ENCODE peak calls at places on chromosomes 11 and 22, in four cellular contexts. One of them, this sample, is unnamed.

GRCh38 chr22:50188356-50188755 is 2.6 kb downstream of the TRABD start:
- DNase-seq in spleen: peak
- DNase-seq in astrocyte of the cerebellum: no peak
- DNase-seq in Calu3: no peak
- DNase-seq in this sample: no peak

GRCh38 chr11:100914415-100914814 is 215.2 kb downstream of the PGR start:
- DNase-seq in astrocyte of the cerebellum: no peak
- DNase-seq in Calu3: no peak
- DNase-seq in spleen: no peak
- DNase-seq in this sample: no peak

GRCh38 chr11:107799245-107799859 is 59.2 kb downstream of the SLC35F2 start:
- DNase-seq in Calu3: peak
- DNase-seq in spleen: peak
- DNase-seq in astrocyte of the cerebellum: peak
- DNase-seq in this sample: peak

GRCh38 chr22:36925388-36926290 is 12.2 kb downstream of the CSF2RB start:
- DNase-seq in astrocyte of the cerebellum: no peak
- DNase-seq in spleen: peak
- DNase-seq in Calu3: no peak
- DNase-seq in this sample: peak

GRCh38 chr22:45381348-45381747 is 32.1 kb downstream of the SMC1B start:
- DNase-seq in astrocyte of the cerebellum: no peak
- DNase-seq in spleen: no peak
- DNase-seq in Calu3: no peak
- DNase-seq in this sample: no peak

GRCh38 chr11:123590296-123590912 is 64.0 kb downstream of the SCN3B start:
- DNase-seq in astrocyte of the cerebellum: no peak
- DNase-seq in Calu3: peak
- DNase-seq in spleen: no peak
- DNase-seq in this sample: peak

GRCh38 chr11:77154381-77155081 is 26.5 kb downstream of the MYO7A start:
- DNase-seq in Calu3: no peak
- DNase-seq in astrocyte of the cerebellum: no peak
- DNase-seq in spleen: no peak
- DNase-seq in this sample: no peak

GRCh38 chr11:127875076-127875475 is 712.3 kb downstream of the ETS1 start:
- DNase-seq in astrocyte of the cerebellum: no peak
- DNase-seq in spleen: no peak
- DNase-seq in Calu3: no peak
- DNase-seq in this sample: no peak

GRCh38 chr11:47918882-47919495 is 61.4 kb upstream of the PTPRJ start:
- DNase-seq in spleen: peak
- DNase-seq in Calu3: no peak
- DNase-seq in astrocyte of the cerebellum: no peak
- DNase-seq in this sample: peak

GRCh38 chr11:2515401-2516275 is 70.8 kb downstream of the KCNQ1 start:
- DNase-seq in spleen: peak
- DNase-seq in astrocyte of the cerebellum: no peak
- DNase-seq in Calu3: no peak
- DNase-seq in this sample: no peak

DNA sequence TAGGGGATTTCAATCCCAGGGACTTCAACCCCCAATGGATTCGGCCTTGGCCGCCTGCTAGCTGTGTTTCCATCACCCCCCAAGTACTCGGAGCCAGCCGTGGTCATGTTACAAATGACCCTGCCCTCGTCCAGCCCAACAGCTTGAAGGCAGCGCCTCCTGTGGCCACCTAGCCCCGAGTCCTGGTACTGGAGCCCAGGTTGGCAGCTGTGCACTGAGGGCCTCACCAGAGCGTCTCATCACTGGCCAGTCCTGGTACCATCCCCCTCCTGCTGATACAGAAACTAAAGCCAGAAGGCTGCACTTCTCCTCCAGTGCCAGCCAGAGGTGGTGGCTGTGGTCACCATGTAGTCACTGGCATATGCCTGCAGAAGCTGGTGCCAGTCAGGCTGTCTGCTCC is 44.9 kb upstream of the FADD start:
- DNase-seq in spleen: no peak
- DNase-seq in Calu3: peak
- DNase-seq in astrocyte of the cerebellum: no peak
- DNase-seq in this sample: peak
- TF ChIP-seq CTCF in spleen: no peak
- TF ChIP-seq CTCF in Calu3: peak
- TF ChIP-seq CTCF in astrocyte of the cerebellum: peak
- TF ChIP-seq CTCF in this sample: peak

GRCh38 chr11:130547761-130548490 is 99.5 kb downstream of the ADAMTS15 start:
- DNase-seq in Calu3: no peak
- DNase-seq in spleen: no peak
- DNase-seq in astrocyte of the cerebellum: no peak
- DNase-seq in this sample: peak

GRCh38 chr11:130550984-130551383 is 102.5 kb downstream of the ADAMTS15 start:
- DNase-seq in Calu3: no peak
- DNase-seq in astrocyte of the cerebellum: no peak
- DNase-seq in spleen: no peak
- DNase-seq in this sample: no peak

GRCh38 chr11:130550160-130550559 is 101.7 kb downstream of the ADAMTS15 start:
- DNase-seq in Calu3: no peak
- DNase-seq in astrocyte of the cerebellum: no peak
- DNase-seq in spleen: no peak
- DNase-seq in this sample: no peak

GRCh38 chr11:130548491-130548833 is 100.0 kb downstream of the ADAMTS15 start:
- DNase-seq in spleen: no peak
- DNase-seq in Calu3: no peak
- DNase-seq in astrocyte of the cerebellum: no peak
- DNase-seq in this sample: peak

GRCh38 chr11:130549393-130549999 is 101.1 kb downstream of the ADAMTS15 start:
- DNase-seq in spleen: no peak
- DNase-seq in Calu3: no peak
- DNase-seq in astrocyte of the cerebellum: no peak
- DNase-seq in this sample: no peak
- TF ChIP-seq CTCF in spleen: no peak
- TF ChIP-seq CTCF in Calu3: no peak
- TF ChIP-seq CTCF in astrocyte of the cerebellum: no peak
- TF ChIP-seq CTCF in this sample: peak

GRCh38 chr22:34414467-34415440 is 494.5 kb upstream of the LARGE1 start:
- DNase-seq in astrocyte of the cerebellum: no peak
- DNase-seq in Calu3: no peak
- DNase-seq in spleen: no peak
- DNase-seq in this sample: peak
- TF ChIP-seq CTCF in astrocyte of the cerebellum: peak
- TF ChIP-seq CTCF in Calu3: no peak
- TF ChIP-seq CTCF in spleen: no peak
- TF ChIP-seq CTCF in this sample: peak

GRCh38 chr11:124793466-124794278 is 6.5 kb downstream of the MSANTD2 start:
- DNase-seq in spleen: no peak
- DNase-seq in astrocyte of the cerebellum: peak
- DNase-seq in Calu3: peak
- DNase-seq in this sample: peak
- TF ChIP-seq CTCF in spleen: no peak
- TF ChIP-seq CTCF in astrocyte of the cerebellum: peak
- TF ChIP-seq CTCF in Calu3: peak
- TF ChIP-seq CTCF in this sample: peak

GRCh38 chr11:43934359-43935130 is 7.9 kb upstream of the C11orf96 start:
- DNase-seq in astrocyte of the cerebellum: no peak
- DNase-seq in Calu3: no peak
- DNase-seq in spleen: no peak
- DNase-seq in this sample: no peak
- TF ChIP-seq CTCF in astrocyte of the cerebellum: peak
- TF ChIP-seq CTCF in Calu3: no peak
- TF ChIP-seq CTCF in spleen: no peak
- TF ChIP-seq CTCF in this sample: no peak

GRCh38 chr22:23531966-23532735 is 47.9 kb downstream of the IGLL1 start:
- DNase-seq in Calu3: no peak
- DNase-seq in astrocyte of the cerebellum: no peak
- DNase-seq in spleen: peak
- DNase-seq in this sample: no peak

GRCh38 chr22:23534201-23534850 is 45.8 kb downstream of the IGLL1 start:
- DNase-seq in spleen: peak
- DNase-seq in astrocyte of the cerebellum: no peak
- DNase-seq in Calu3: no peak
- DNase-seq in this sample: no peak

GRCh38 chr22:23533771-23534191 is 46.3 kb downstream of the IGLL1 start:
- DNase-seq in spleen: peak
- DNase-seq in astrocyte of the cerebellum: no peak
- DNase-seq in Calu3: no peak
- DNase-seq in this sample: no peak

GRCh38 chr22:23532756-23533155 is 47.3 kb downstream of the IGLL1 start:
- DNase-seq in astrocyte of the cerebellum: no peak
- DNase-seq in spleen: peak
- DNase-seq in Calu3: no peak
- DNase-seq in this sample: no peak

GRCh38 chr22:23533328-23533762 is 46.7 kb downstream of the IGLL1 start:
- DNase-seq in astrocyte of the cerebellum: no peak
- DNase-seq in spleen: peak
- DNase-seq in Calu3: peak
- DNase-seq in this sample: no peak
- TF ChIP-seq CTCF in astrocyte of the cerebellum: peak
- TF ChIP-seq CTCF in spleen: no peak
- TF ChIP-seq CTCF in Calu3: peak
- TF ChIP-seq CTCF in this sample: no peak

GRCh38 chr11:67508486-67509121 is 642 bp upstream of the CDK2AP2 start:
- DNase-seq in spleen: peak
- DNase-seq in astrocyte of the cerebellum: peak
- DNase-seq in Calu3: peak
- DNase-seq in this sample: peak

GRCh38 chr11:67507242-67507890 is 596 bp downstream of the CDK2AP2 start:
- DNase-seq in spleen: no peak
- DNase-seq in Calu3: no peak
- DNase-seq in astrocyte of the cerebellum: peak
- DNase-seq in this sample: peak

GRCh38 chr11:67507891-67508485 is at the start of gene CDK2AP2:
- DNase-seq in spleen: peak
- DNase-seq in astrocyte of the cerebellum: peak
- DNase-seq in Calu3: peak
- DNase-seq in this sample: peak

GRCh38 chr11:67506426-67507032 is 1.4 kb upstream of the PITPNM1 start:
- DNase-seq in astrocyte of the cerebellum: no peak
- DNase-seq in Calu3: no peak
- DNase-seq in spleen: no peak
- DNase-seq in this sample: no peak

DNA sequence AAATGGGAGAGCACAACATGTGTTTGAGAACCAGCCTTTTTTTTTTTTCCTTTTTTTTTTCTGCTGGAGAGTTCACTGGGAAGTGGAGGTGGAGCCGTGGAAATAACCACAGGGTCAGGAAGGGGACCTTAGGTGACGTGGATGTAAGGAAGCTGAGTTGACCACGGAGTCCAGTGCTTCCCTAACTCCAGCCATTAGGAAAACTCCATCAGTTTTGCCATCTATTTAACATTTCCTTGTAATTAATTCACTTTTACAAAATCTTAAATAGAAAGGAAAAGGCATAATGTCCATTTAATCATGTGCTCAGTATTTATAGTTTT is 2.0 kb upstream of the CDK2AP2 start:
- DNase-seq in spleen: no peak
- DNase-seq in Calu3: no peak
- DNase-seq in astrocyte of the cerebellum: no peak
- DNase-seq in this sample: no peak
- TF ChIP-seq CTCF in spleen: no peak
- TF ChIP-seq CTCF in Calu3: no peak
- TF ChIP-seq CTCF in astrocyte of the cerebellum: no peak
- TF ChIP-seq CTCF in this sample: no peak

GRCh38 chr11:46293616-46294015 is 16.2 kb downstream of the CREB3L1 start:
- DNase-seq in Calu3: no peak
- DNase-seq in astrocyte of the cerebellum: no peak
- DNase-seq in spleen: no peak
- DNase-seq in this sample: peak
- TF ChIP-seq CTCF in Calu3: no peak
- TF ChIP-seq CTCF in astrocyte of the cerebellum: no peak
- TF ChIP-seq CTCF in spleen: no peak
- TF ChIP-seq CTCF in this sample: no peak

GRCh38 chr11:93196816-93197382 is 892 bp downstream of the SLC36A4 start:
- DNase-seq in astrocyte of the cerebellum: no peak
- DNase-seq in Calu3: no peak
- DNase-seq in spleen: no peak
- DNase-seq in this sample: peak
- TF ChIP-seq CTCF in astrocyte of the cerebellum: peak
- TF ChIP-seq CTCF in Calu3: no peak
- TF ChIP-seq CTCF in spleen: peak
- TF ChIP-seq CTCF in this sample: peak

DNA sequence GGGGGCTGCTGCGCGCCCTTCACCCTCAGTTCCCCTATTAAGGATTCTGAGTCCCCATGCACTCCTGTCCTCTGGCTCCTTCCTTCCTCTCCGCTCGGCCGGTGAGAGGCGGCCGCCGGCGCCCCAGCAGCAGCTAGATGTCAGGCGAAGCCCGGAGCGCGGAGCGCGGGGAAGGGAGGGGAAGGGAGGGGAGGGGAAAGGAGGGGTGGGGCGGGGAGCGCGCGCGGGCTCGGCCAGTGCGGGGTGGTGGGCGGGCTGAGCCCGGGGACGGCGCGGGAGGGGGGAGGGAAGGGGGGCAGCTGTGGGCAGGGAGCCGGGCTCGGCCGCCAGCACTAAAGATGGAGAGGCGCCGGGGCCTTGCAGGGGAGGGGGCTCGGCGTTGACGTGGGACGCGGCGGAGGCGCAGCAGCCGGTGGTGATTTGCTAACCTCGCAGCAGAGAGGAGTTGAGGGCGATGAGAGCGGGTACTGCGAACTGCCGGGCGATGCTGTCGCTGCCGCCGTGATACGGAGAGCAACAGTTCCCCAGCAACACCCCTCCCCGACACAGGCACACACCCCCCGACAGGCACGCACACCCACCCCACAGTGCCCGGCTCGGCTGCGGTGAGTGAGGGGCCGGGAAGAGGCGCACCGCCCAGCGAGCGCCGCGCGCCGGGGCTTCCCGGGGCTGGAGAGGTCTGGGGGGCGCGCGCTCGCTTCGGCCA is at the start of gene ZBTB16:
- DNase-seq in astrocyte of the cerebellum: peak
- DNase-seq in Calu3: no peak
- DNase-seq in spleen: peak
- DNase-seq in this sample: no peak
- TF ChIP-seq CTCF in astrocyte of the cerebellum: peak
- TF ChIP-seq CTCF in Calu3: no peak
- TF ChIP-seq CTCF in spleen: no peak
- TF ChIP-seq CTCF in this sample: no peak

This sample was measured in PC-3.